ENCODE peak calls at places on chromosomes 2 and 18, in six cellular contexts. O is fibroblast of lung, L is uterus, F is spleen, E is pancreas, T is sigmoid colon. P is an unnamed sample.

GRCh38 chr18:63604791-63605567 is 17.8 kb downstream of the SERPINB13 start:
- DNase-seq in O (peak; percentile 6), L (no peak), F (no peak), E (peak; percentile 8), T (no peak), P (no peak)

GRCh38 chr18:54280206-54280550 is 10.9 kb downstream of the POLI start:
- DNase-seq in O (no peak), L (no peak), F (no peak), E (no peak), T (no peak), P (no peak)

GRCh38 chr2:127485051-127485693 is 41.1 kb downstream of the IWS1 start:
- DNase-seq in O (no peak), L (no peak), F (no peak), E (no peak), T (no peak), P (no peak)

GRCh38 chr2:62150597-62151305 is 45.2 kb upstream of the B3GNT2 start:
- DNase-seq in O (peak; percentile 87), L (no peak), F (no peak), E (no peak), T (no peak), P (no peak)

GRCh38 chr2:9097239-9097638 is 93.8 kb upstream of the MBOAT2 start:
- DNase-seq in O (no peak), L (no peak), F (no peak), E (no peak), T (no peak), P (no peak)

GRCh38 chr2:105329197-105329554 is 359 bp downstream of the TGFBRAP1 start:
- DNase-seq in O (no peak), L (no peak), F (no peak), E (no peak), T (peak; percentile 71), P (no peak)

GRCh38 chr2:20205915-20206524 is 18.9 kb downstream of the SDC1 start:
- DNase-seq in O (no peak), L (no peak), F (no peak), E (no peak), T (no peak), P (peak; percentile 90)

GRCh38 chr2:86193901-86194567 is 1.2 kb downstream of the IMMT start:
- DNase-seq in O (no peak), L (no peak), F (no peak), E (no peak), T (no peak), P (no peak)

GRCh38 chr2:107719781-107720180 is 106.9 kb upstream of the RGPD4 start:
- DNase-seq in O (no peak), L (no peak), F (no peak), E (no peak), T (no peak), P (no peak)

GRCh38 chr2:7999683-8000476 is 682.0 kb upstream of the ID2 start:
- DNase-seq in O (no peak), L (no peak), F (no peak), E (no peak), T (no peak), P (no peak)

GRCh38 chr2:39124770-39125075 is 3.9 kb upstream of the SOS1 start:
- DNase-seq in O (no peak), L (no peak), F (peak; percentile 80), E (no peak), T (no peak), P (no peak)

GRCh38 chr2:230874456-230874855 is 9.7 kb downstream of the ITM2C start:
- DNase-seq in O (no peak), L (no peak), F (peak; percentile 78), E (no peak), T (peak; percentile 53), P (peak; percentile 52)

GRCh38 chr2:177455187-177455586 is 62.6 kb downstream of the AGPS start:
- DNase-seq in O (no peak), L (no peak), F (no peak), E (no peak), T (no peak), P (no peak)

GRCh38 chr2:165239230-165239629 is at the start of gene SCN2A:
- DNase-seq in O (peak; percentile 56), L (no peak), F (no peak), E (no peak), T (no peak), P (no peak)

GRCh38 chr2:96907405-96908041 is 37.6 kb upstream of the SEMA4C start:
- DNase-seq in O (peak; percentile 70), L (peak; percentile 87), F (no peak), E (peak; percentile 41), T (peak; percentile 97), P (no peak)

GRCh38 chr18:12606592-12607315 is 51.2 kb downstream of the SPIRE1 start:
- DNase-seq in O (peak; percentile 75), L (no peak), F (no peak), E (no peak), T (no peak), P (no peak)

GRCh38 chr18:944440-944839 is 39.8 kb downstream of the ADCYAP1 start:
- DNase-seq in O (peak; percentile 96), L (no peak), F (no peak), E (no peak), T (no peak), P (no peak)

GRCh38 chr2:97911210-97911921 is 84.4 kb downstream of the TMEM131 start:
- DNase-seq in O (peak; percentile 51), L (no peak), F (no peak), E (no peak), T (no peak), P (no peak)

GRCh38 chr2:239790721-239791120 is 234.4 kb downstream of the NDUFA10 start:
- DNase-seq in O (no peak), L (no peak), F (no peak), E (no peak), T (no peak), P (peak; percentile 59)

GRCh38 chr2:26325851-26326250 is 20.1 kb upstream of the SELENOI start:
- DNase-seq in O (peak; percentile 67), L (no peak), F (no peak), E (no peak), T (no peak), P (no peak)

GRCh38 chr2:197179744-197180498 is 130.7 kb downstream of the ANKRD44 start:
- DNase-seq in O (peak; percentile 96), L (peak; percentile 60), F (no peak), E (no peak), T (peak; percentile 70), P (no peak)

GRCh38 chr2:239371726-239372686 is 28.8 kb downstream of the HDAC4 start:
- DNase-seq in O (no peak), L (no peak), F (peak; percentile 70), E (no peak), T (peak; percentile 56), P (no peak)

GRCh38 chr2:73963385-73964120 is 21.2 kb upstream of the TET3 start:
- DNase-seq in O (no peak), L (no peak), F (no peak), E (no peak), T (no peak), P (no peak)

GRCh38 chr2:73961823-73962615 is 22.7 kb upstream of the TET3 start:
- DNase-seq in O (no peak), L (no peak), F (no peak), E (no peak), T (no peak), P (no peak)

GRCh38 chr2:73964223-73964622 is 20.5 kb upstream of the TET3 start:
- DNase-seq in O (no peak), L (no peak), F (no peak), E (no peak), T (no peak), P (no peak)

GRCh38 chr2:73962798-73963197 is 21.9 kb upstream of the TET3 start:
- DNase-seq in O (no peak), L (no peak), F (no peak), E (no peak), T (no peak), P (no peak)

GRCh38 chr2:73965053-73965452 is 19.7 kb upstream of the TET3 start:
- DNase-seq in O (no peak), L (no peak), F (no peak), E (no peak), T (no peak), P (no peak)
- H3K4me1 ChIP-seq in O (no peaks in the 10 kb centered on the region), L (no peaks in the 10 kb centered on the region), F (peaks cover 10% of the 10 kb centered on the region), E (no peaks in the 10 kb centered on the region), T (no peaks in the 10 kb centered on the region), P (peaks cover 6% of the 10 kb centered on the region)

GRCh38 chr18:36185901-36186460 is 1.3 kb upstream of the MOCOS start:
- DNase-seq in O (no peak), L (no peak), F (peak; percentile 71), E (no peak), T (no peak), P (no peak)

GRCh38 chr18:36181386-36181785 is 5.9 kb upstream of the MOCOS start:
- DNase-seq in O (no peak), L (no peak), F (no peak), E (no peak), T (no peak), P (no peak)

GRCh38 chr18:36181898-36182506 is 5.3 kb upstream of the MOCOS start:
- DNase-seq in O (no peak), L (no peak), F (no peak), E (no peak), T (no peak), P (no peak)

GRCh38 chr18:36185157-36185556 is 2.1 kb upstream of the MOCOS start:
- DNase-seq in O (no peak), L (no peak), F (no peak), E (no peak), T (no peak), P (no peak)

GRCh38 chr18:36183987-36184386 is 3.3 kb upstream of the MOCOS start:
- DNase-seq in O (no peak), L (no peak), F (no peak), E (no peak), T (no peak), P (no peak)
- TF ChIP-seq CTCF in O (no peak), L (no peak), F (no peak), E (no peak), T (no peak), P (no peak)

GRCh38 chr2:163175294-163175693 is 336.7 kb upstream of the KCNH7 start:
- DNase-seq in O (no peak), L (no peak), F (no peak), E (no peak), T (no peak), P (no peak)

GRCh38 chr2:163171786-163172549 is 333.4 kb upstream of the KCNH7 start:
- DNase-seq in O (no peak), L (no peak), F (no peak), E (no peak), T (no peak), P (no peak)

GRCh38 chr2:163173591-163173990 is 335.0 kb upstream of the KCNH7 start:
- DNase-seq in O (no peak), L (no peak), F (no peak), E (no peak), T (no peak), P (no peak)
- H3K4me1 ChIP-seq in O (no peaks in the 10 kb centered on the region), L (no peaks in the 10 kb centered on the region), F (no peaks in the 10 kb centered on the region), E (no peaks in the 10 kb centered on the region), T (no peaks in the 10 kb centered on the region), P (no peaks in the 10 kb centered on the region)

DNA sequence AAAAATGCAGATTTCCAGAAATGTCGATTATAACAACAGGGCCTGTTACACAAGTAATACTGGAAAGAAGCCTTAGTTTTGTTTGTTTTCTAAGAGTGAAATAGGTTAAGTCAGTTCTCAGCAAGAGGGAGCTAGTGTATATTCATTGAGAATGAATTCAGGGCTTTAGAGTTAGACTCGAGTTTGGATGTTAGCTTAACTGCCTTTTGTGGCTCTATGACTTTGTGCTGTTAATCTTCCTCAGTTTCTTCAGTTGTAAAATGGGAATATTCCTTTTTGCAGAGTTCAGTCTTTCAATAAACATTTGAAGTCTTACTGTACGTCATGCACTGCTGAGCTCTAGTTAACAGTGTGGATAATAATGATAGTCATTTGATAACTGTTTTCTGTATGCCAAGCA is 989 bp downstream of the NDUFV2 start:
- DNase-seq in O (no peak), L (no peak), F (no peak), E (no peak), T (no peak), P (no peak)
- TF ChIP-seq CTCF in O (no peak), L (peak; percentile 29), F (no peak), E (no peak), T (no peak), P (no peak)